ENCODE peak calls at places on chromosome 1, in seven cellular contexts. A is CD8-positive, alpha-beta T cell; L is transverse colon; G is cardiac muscle cell; O is GM12878; J is ovary; V is PC-3. C is an unnamed sample.

GRCh38 chr1:7046314-7046713 is 261.1 kb downstream of the CAMTA1 start:
- DNase-seq in A (no peak), L (no peak), G (peak; percentile 85), O (no peak), J (peak; percentile 33), V (peak; percentile 59), C (no peak)

GRCh38 chr1:206513312-206514111 is 6.2 kb downstream of the RASSF5 start:
- DNase-seq in A (no peak), L (peak; percentile 41), G (no peak), O (no peak), J (peak; percentile 81), V (peak; percentile 98), C (no peak)

GRCh38 chr1:163450986-163451385 is 129.2 kb downstream of the NUF2 start:
- DNase-seq in A (no peak), L (no peak), G (no peak), O (no peak), J (no peak), V (no peak), C (no peak)

GRCh38 chr1:150695561-150695960 is 1.4 kb downstream of the GOLPH3L start:
- DNase-seq in A (no peak), L (no peak), G (no peak), O (no peak), J (no peak), V (peak; percentile 5), C (no peak)

GRCh38 chr1:172826096-172826741 is 167.3 kb downstream of the FASLG start:
- DNase-seq in A (no peak), L (no peak), G (peak; percentile 41), O (no peak), J (no peak), V (peak; percentile 99), C (peak; percentile 11)

GRCh38 chr1:234535763-234536515 is 57.0 kb upstream of the TARBP1 start:
- DNase-seq in A (no peak), L (peak; percentile 48), G (no peak), O (no peak), J (peak; percentile 56), V (no peak), C (no peak)

GRCh38 chr1:6165441-6165985 is 14.6 kb downstream of the CHD5 start:
- DNase-seq in A (no peak), L (no peak), G (no peak), O (no peak), J (no peak), V (no peak), C (no peak)

GRCh38 chr1:39987869-39988268 is 32.9 kb downstream of the MFSD2A start:
- DNase-seq in A (no peak), L (no peak), G (no peak), O (no peak), J (no peak), V (no peak), C (no peak)

GRCh38 chr1:232470711-232471110 is 159.2 kb downstream of the SIPA1L2 start:
- DNase-seq in A (no peak), L (no peak), G (no peak), O (no peak), J (no peak), V (no peak), C (no peak)

GRCh38 chr1:159880435-159880834 is 18.0 kb upstream of the VSIG8 start:
- DNase-seq in A (no peak), L (no peak), G (no peak), O (no peak), J (no peak), V (no peak), C (no peak)

GRCh38 chr1:9735800-9736199 is 84.3 kb downstream of the PIK3CD start:
- DNase-seq in A (no peak), L (no peak), G (no peak), O (no peak), J (no peak), V (no peak), C (no peak)

DNA sequence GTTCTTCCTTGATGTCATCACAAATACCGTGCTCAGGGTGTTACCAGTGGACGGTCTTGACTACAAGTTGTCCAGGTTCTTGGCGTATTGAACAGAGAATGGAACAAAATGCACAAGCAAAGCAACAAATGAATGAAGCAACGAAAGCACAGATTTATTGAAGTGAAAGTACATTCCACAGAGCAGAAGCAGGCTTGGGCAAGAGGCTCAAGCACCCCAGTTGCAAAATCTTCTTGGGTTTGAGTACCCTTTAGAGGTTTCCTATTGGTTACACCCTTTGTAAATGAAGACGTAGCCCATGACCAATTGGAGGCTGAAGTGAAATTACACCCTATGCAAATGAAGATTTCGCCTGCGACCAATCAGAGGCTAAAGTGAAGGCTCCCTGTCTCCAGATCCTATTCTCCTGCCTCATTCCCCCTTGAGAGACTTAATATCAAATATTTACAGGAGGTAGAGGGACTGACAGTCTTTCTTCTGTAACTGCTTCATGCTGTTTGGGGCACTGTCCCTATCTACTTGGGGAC is 38.3 kb downstream of the YY1AP1 start:
- DNase-seq in A (no peak), L (no peak), G (no peak), O (no peak), J (no peak), V (no peak), C (no peak)
- H3K27ac ChIP-seq in A (no peak overlapping the region), L (no peak overlapping the region), G (no peak overlapping the region), O (no peak overlapping the region), J (no peak overlapping the region), V (peak overlapping the region; percentile 75), C (no peak overlapping the region)

GRCh38 chr1:2990376-2991115 is 30.7 kb upstream of the ACTRT2 start:
- DNase-seq in A (no peak), L (no peak), G (no peak), O (no peak), J (no peak), V (no peak), C (no peak)

GRCh38 chr1:2987773-2988172 is 33.5 kb upstream of the ACTRT2 start:
- DNase-seq in A (no peak), L (no peak), G (no peak), O (no peak), J (no peak), V (no peak), C (no peak)

GRCh38 chr1:2989976-2990375 is 31.3 kb upstream of the ACTRT2 start:
- DNase-seq in A (no peak), L (no peak), G (no peak), O (no peak), J (no peak), V (no peak), C (no peak)

GRCh38 chr1:2988256-2988655 is 33.0 kb upstream of the ACTRT2 start:
- DNase-seq in A (no peak), L (no peak), G (no peak), O (no peak), J (no peak), V (no peak), C (no peak)

DNA sequence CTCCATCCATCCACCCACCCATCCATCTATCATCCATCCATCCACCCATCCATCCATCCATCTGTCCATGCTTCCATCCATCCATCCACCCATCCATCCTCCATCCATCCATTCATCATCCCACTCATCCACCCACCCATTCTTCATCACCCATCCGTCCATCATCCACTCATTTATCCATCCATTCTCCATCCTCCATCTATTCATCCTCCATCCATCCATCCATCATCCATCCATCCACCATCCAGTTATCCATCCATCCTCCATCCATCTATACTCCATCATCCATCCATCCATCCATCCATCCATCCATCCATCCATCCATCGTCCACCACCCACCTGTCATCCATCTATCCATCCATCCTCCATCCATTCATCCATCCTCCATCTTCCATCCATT is 32.1 kb upstream of the ACTRT2 start:
- DNase-seq in A (no peak), L (no peak), G (no peak), O (no peak), J (no peak), V (no peak), C (no peak)
- H3K9me3 ChIP-seq in A (no peaks in the 10 kb centered on the region), L (no peaks in the 10 kb centered on the region), G (no peaks in the 10 kb centered on the region), O (no peaks in the 10 kb centered on the region), J (no peaks in the 10 kb centered on the region), V (peaks cover 2% of the 10 kb centered on the region), C (peaks cover 29% of the 10 kb centered on the region)

DNA sequence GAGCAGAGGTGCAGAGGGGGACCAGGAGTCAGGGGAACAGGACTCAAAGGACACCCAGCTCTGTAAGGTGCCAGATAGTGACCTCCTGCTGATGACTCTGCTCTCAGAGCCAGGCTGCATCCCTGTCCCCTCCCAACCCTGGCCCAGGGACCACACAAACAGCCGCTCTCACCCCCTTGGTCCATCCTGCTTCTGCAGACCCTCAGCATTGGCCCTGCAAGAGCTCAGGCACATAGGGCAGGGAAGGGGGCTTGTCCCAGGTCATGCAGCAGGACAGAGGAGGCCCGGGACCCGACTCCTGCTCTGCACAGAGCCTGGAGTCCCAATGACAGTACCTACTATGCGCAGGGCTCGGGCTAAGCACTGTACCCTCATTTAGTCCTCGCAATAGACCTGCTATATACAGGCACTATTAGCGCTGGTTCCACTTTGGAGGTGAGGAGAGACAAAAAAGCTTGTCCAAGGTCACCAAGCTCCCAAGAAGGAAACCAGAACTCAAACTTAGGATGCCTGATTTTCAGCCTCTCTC is 15.7 kb downstream of the EPHA2 start:
- DNase-seq in A (no peak), L (no peak), G (no peak), O (no peak), J (no peak), V (no peak), C (no peak)
- H3K4me1 ChIP-seq in A (no peaks in the 10 kb centered on the region), L (peaks cover 20% of the 10 kb centered on the region), G (peaks cover 56% of the 10 kb centered on the region), O (peaks cover 13% of the 10 kb centered on the region), J (peaks cover 12% of the 10 kb centered on the region), V (peaks cover 76% of the 10 kb centered on the region), C (peaks cover 11% of the 10 kb centered on the region)

GRCh38 chr1:46806196-46807020 is 7.6 kb downstream of the CYP4B1 start:
- DNase-seq in A (no peak), L (no peak), G (no peak), O (no peak), J (no peak), V (no peak), C (no peak)

GRCh38 chr1:46805755-46806154 is 6.9 kb downstream of the CYP4B1 start:
- DNase-seq in A (no peak), L (no peak), G (no peak), O (no peak), J (no peak), V (no peak), C (no peak)

GRCh38 chr1:46804926-46805325 is 6.1 kb downstream of the CYP4B1 start:
- DNase-seq in A (no peak), L (no peak), G (no peak), O (no peak), J (no peak), V (no peak), C (no peak)

GRCh38 chr1:46809071-46809470 is 10.2 kb downstream of the CYP4B1 start:
- DNase-seq in A (no peak), L (no peak), G (no peak), O (no peak), J (no peak), V (no peak), C (no peak)

DNA sequence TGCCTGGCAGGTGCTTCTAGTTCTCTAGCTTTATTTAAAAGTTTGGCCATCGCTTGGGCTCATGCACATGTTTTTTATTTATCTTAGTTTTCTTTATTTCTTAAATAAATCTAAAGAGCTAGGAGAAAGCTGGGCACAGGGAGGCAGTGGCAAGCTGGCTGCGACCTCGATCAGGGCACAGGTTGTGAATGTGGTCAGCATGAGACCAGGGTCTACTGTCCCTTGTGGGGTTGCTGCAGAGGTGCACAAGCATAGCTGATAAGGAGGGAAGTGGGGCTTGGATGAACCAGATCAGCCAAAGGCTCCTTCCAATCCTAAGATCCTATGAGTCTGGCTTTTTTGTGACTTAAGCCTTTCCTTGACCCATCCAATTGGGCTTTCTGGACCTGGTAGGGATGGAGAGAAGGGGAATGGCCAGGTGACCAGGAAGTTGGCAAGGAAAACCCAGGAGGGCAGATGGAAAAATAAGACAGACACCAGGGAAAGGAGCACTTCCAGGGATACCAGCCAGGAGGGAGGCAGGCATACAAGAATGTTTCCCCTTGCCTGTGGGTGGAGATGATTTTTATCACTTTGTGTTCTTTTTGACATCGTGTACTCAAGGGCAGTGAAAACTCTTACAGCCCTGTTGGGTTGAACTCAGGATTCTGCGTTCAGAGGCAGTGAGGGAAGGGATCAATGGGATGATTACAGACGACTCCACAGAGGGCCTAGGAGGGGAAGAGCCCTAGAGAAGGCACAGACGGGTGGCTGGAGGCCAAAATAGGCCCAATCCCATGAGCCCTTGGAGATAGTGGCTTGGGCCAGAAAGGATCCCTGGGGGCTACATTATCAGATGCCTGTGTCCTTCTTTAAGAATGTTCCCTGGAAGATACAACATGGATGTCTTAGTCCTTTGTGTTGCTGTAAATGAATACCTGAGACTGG is 8.5 kb downstream of the CYP4B1 start:
- DNase-seq in A (no peak), L (no peak), G (no peak), O (no peak), J (no peak), V (no peak), C (no peak)
- H3K27ac ChIP-seq in A (no peak overlapping the region), L (peak overlapping the region; percentile 29), G (no peak overlapping the region), O (no peak overlapping the region), J (no peak overlapping the region), V (no peak overlapping the region), C (no peak overlapping the region)

C was measured in iPS DF 6.9.